ENCODE peak calls at places on chromosomes 13 and 19, in five cellular contexts. E is H1, B is neuronal stem cell, G is H9, J is trophoblast cell. Q is an unnamed sample.

GRCh38 chr13:51453959-51454703 is 1.3 kb upstream of the INTS6 start:
- DNase-seq in G (no peak), J (peak; percentile 51), E (no peak), B (peak; percentile 8), Q (peak; percentile 55)

GRCh38 chr13:42762917-42763316 is 18.5 kb upstream of the FAM216B start:
- DNase-seq in B (no peak), G (no peak), E (no peak), J (peak; percentile 91), Q (peak; percentile 90)

GRCh38 chr19:39197808-39198207 is 1.0 kb downstream of the NCCRP1 start:
- DNase-seq in B (no peak), E (no peak), J (no peak), G (no peak), Q (no peak)

GRCh38 chr19:3434630-3435553 is 45.4 kb downstream of the SMIM24 start:
- DNase-seq in G (peak; percentile 97), B (peak; percentile 94), J (peak; percentile 98), E (peak; percentile 97), Q (peak; percentile 97)

GRCh38 chr13:106155411-106155810 is 380.1 kb downstream of the EFNB2 start:
- DNase-seq in J (peak; percentile 21), B (no peak), G (no peak), E (no peak), Q (peak; percentile 62)

GRCh38 chr19:5234412-5234811 is 106.2 kb downstream of the PTPRS start:
- DNase-seq in G (no peak), E (no peak), J (no peak), B (no peak), Q (no peak)

GRCh38 chr13:62357887-62358645 is 942.4 kb upstream of the PCDH20 start:
- DNase-seq in G (peak; percentile 82), E (no peak), B (peak; percentile 77), J (peak; percentile 31), Q (peak; percentile 73)

GRCh38 chr19:49889687-49890348 is 6.9 kb downstream of the IL4I1 start:
- DNase-seq in G (peak; percentile 93), E (peak; percentile 94), B (peak; percentile 74), J (peak; percentile 93), Q (peak; percentile 60)

GRCh38 chr13:80716610-80717081 is 375.7 kb upstream of the SPRY2 start:
- DNase-seq in E (peak; percentile 46), G (no peak), B (no peak), J (no peak), Q (peak; percentile 62)

GRCh38 chr13:27131906-27132305 is 39.7 kb downstream of the USP12 start:
- DNase-seq in E (no peak), B (no peak), G (no peak), J (no peak), Q (no peak)

GRCh38 chr13:113805431-113806103 is 46.5 kb downstream of the TMEM255B start:
- DNase-seq in J (no peak), E (no peak), B (no peak), G (no peak), Q (no peak)

GRCh38 chr13:49627831-49628652 is at the start of gene ARL11:
- DNase-seq in G (peak; percentile 92), B (no peak), E (peak; percentile 83), J (peak; percentile 91), Q (no peak)

GRCh38 chr19:46880440-46880839 is 19.6 kb downstream of the ARHGAP35 start:
- DNase-seq in E (no peak), G (no peak), J (no peak), B (no peak), Q (no peak)

GRCh38 chr13:34913040-34913439 is 29.0 kb upstream of the NBEA start:
- DNase-seq in E (peak; percentile 63), J (no peak), B (peak; percentile 27), G (peak; percentile 76), Q (no peak)

GRCh38 chr13:98665638-98665995 is 86.9 kb downstream of the SLC15A1 start:
- DNase-seq in E (no peak), G (no peak), B (no peak), J (no peak), Q (no peak)

GRCh38 chr19:2164020-2164988 is 571 bp downstream of the DOT1L start:
- DNase-seq in J (peak; percentile 37), E (peak; percentile 68), G (no peak), B (no peak), Q (peak; percentile 39)

GRCh38 chr13:71578048-71578447 is 289.0 kb downstream of the DACH1 start:
- DNase-seq in E (no peak), G (no peak), J (no peak), B (no peak), Q (no peak)

GRCh38 chr19:7366701-7367420 is 18.1 kb downstream of the ARHGEF18 start:
- DNase-seq in B (no peak), J (peak; percentile 97), G (no peak), E (no peak), Q (peak; percentile 35)

GRCh38 chr13:33388254-33388998 is 102.9 kb upstream of the STARD13 start:
- DNase-seq in J (no peak), E (no peak), G (no peak), B (no peak), Q (no peak)

GRCh38 chr19:1041835-1042685 is 2.2 kb downstream of the ABCA7 start:
- DNase-seq in J (peak; percentile 71), B (no peak), E (no peak), G (peak; percentile 27), Q (no peak)

GRCh38 chr19:29586401-29586800 is 19.7 kb upstream of the POP4 start:
- DNase-seq in G (no peak), B (no peak), E (no peak), J (no peak), Q (no peak)

GRCh38 chr19:37909661-37910199 is 2.7 kb downstream of the SIPA1L3 start:
- DNase-seq in G (no peak), J (no peak), E (no peak), B (no peak), Q (no peak)

GRCh38 chr19:35554076-35554475 is 8.7 kb downstream of the TMEM147 start:
- DNase-seq in J (no peak), G (no peak), E (no peak), B (no peak), Q (no peak)

DNA sequence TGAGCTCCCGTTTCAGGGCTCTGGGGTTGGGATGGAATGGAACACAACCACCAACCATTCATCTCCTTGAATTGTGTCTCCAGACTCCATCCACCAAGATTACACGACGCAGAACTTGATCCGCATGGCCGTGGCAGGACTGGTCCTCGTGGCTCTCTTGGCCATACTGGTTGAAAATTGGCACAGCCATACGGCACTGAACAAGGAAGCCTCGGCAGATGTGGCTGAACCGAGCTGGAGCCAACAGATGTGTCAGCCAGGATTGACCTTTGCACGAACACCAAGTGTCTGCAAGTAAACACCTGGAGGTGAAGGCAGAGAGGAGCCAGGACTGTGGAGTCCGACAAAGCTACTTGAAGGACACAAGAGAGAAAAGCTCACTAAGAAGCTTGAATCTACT is 15.5 kb downstream of the FCAR start:
- DNase-seq in J (no peak), E (no peak), G (no peak), B (no peak), Q (no peak)
- H2BK12ac ChIP-seq in J (no peak overlapping the region), E (peak overlapping the region; percentile 52), G (peak overlapping the region; percentile 45), B (no peak overlapping the region), Q (no peak overlapping the region)

DNA sequence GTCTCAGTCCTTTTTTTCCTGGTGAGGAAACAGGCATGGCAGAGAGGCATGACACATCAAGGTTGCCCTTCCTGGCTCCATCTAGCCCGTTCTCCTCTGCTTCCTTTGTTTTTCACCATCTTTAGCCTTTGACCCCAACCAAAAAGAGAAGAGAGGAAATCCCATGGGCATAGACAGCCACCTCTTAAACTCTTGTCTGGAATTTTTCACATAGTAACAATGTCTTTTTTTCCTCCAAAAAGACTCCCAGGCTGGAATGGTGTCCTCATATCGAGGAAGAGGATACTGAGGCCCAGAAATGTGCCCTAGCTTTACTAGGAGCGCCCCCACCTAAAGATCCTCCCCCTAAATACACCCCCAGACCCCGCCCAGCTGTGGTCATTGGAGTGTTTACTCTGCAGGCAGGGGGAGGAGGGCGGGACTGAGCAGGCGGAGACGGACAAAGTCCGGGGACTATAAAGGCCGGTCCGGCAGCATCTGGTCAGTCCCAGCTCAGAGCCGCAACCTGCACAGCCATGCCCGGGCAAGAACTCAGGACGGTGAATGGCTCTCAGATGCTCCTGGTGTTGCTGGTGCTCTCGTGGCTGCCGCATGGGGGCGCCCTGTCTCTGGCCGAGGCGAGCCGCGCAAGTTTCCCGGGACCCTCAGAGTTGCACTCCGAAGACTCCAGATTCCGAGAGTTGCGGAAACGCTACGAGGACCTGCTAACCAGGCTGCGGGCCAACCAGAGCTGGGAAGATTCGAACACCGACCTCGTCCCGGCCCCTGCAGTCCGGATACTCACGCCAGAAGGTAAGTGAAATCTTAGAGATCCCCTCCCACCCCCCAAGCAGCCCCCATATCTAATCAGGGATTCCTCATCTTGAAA is at the start of gene GDF15:
- DNase-seq in E (peak; percentile 90), G (peak; percentile 94), B (no peak), J (peak; percentile 94), Q (peak; percentile 91)
- H3K27ac ChIP-seq in E (no peak within 1 kb of the TSS), G (no peak within 1 kb of the TSS), B (no peak within 1 kb of the TSS), J (peak within 1 kb of the TSS; percentile 22), Q (peak within 1 kb of the TSS; percentile 81)

GRCh38 chr13:74485757-74486156 is 351.6 kb upstream of the KLF12 start:
- DNase-seq in J (no peak), B (no peak), E (no peak), G (no peak), Q (no peak)
- H3K14ac ChIP-seq in J (no peak overlapping the region), B (no peak overlapping the region), E (no peak overlapping the region), G (no peak overlapping the region), Q (no peak overlapping the region)

DNA sequence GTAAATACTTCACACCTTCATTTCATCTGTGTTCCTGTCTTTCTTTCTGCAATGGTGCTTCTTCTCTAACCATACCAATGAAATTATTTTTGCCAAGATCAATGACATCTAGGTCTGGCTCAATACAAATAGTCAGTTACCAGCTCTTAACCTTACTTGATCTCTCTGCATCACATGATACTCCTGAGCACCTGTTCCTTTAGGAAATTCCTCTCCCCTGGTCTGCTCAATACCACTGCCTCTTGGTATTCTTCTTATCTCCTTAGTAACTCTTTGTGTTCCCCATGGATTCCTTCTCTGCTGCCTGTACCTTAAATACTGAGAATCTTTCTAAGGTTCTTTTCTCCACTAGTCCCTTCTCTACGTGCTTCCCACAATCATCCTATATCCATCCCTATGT is 25.9 kb downstream of the SOHLH2 start:
- DNase-seq in E (no peak), B (no peak), J (no peak), G (no peak), Q (no peak)
- H2BK12ac ChIP-seq in E (no peak overlapping the region), B (no peak overlapping the region), J (no peak overlapping the region), G (no peak overlapping the region), Q (no peak overlapping the region)

DNA sequence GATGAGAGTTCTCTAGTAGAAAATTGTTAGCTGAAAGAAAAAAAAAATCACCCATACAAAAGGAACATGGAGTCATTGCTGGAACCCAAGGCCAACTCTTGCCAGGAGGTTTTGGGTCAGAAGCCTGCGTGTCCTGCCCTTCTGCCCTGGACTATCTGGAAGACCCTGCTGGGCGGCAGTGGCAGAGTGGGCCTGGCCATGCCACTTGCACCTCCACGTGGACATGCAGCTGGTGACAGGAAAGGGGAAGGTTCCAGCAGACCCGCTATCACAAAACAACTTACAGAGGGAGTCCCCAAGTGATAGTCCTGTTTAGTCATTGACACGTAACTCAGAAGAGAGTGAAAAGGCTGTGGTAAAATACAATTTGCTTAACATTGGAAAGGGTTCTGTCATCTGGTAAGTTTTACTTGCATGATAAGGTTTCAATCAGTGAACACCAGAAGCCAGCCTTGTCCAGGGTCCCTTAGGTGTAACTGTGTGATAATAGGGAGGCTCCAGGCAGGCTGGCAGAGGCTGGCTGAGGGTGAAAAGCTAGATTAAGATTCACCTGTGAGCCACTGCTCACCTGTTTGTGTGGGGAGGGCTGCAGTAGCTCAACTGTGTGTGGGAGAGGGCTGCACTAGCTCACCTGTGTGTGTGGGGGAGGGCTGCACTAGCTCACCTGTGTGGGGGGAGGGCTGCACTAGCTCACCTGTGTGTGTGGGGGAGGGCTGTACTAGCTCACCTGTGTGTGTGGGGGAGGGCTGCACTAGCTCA is 47.8 kb downstream of the COL4A2 start:
- DNase-seq in E (no peak), G (no peak), J (no peak), B (no peak), Q (peak; percentile 51)
- H3K27ac ChIP-seq in E (peak overlapping the region; percentile 19), G (no peak overlapping the region), J (no peak overlapping the region), B (no peak overlapping the region), Q (no peak overlapping the region)

Q was measured in mesenchymal stem cell.